ENCODE peak calls at places on chromosomes 2 and 18, in nine cellular contexts. B is GM12891; F is tibial nerve; I is Kasumi-1; H is activated CD4-positive, alpha-beta T cell treated with anti-CD3 and anti-CD28 coated beads, Interleukin-2, amount 50 U/mL, for 1 hour; A is HEK293T; G is stimulated activated CD4-positive, alpha-beta T cell treated with anti-CD3 and anti-CD28 coated beads, Interleukin-1b, Interleukin-23, amount 100 ng/mL, for 24 hours; O is GM13977; D is effector memory CD4-positive, alpha-beta T cell. T is an unnamed sample.

GRCh38 chr2:2673406-2673805 is 342.3 kb upstream of the MYT1L start:
- DNase-seq in F (no peak), I (no peak), A (no peak), D (no peak), G (no peak), H (no peak), B (no peak), O (no peak), T (no peak)

GRCh38 chr2:105906481-105906880 is 161.8 kb downstream of the NCK2 start:
- DNase-seq in H (no peak), I (no peak), B (no peak), F (no peak), G (no peak), A (no peak), D (no peak), O (no peak), T (no peak)

GRCh38 chr2:173555833-173556232 is 201.2 kb downstream of the CDCA7 start:
- DNase-seq in B (no peak), O (no peak), I (no peak), H (no peak), F (no peak), D (no peak), A (no peak), G (no peak), T (no peak)

GRCh38 chr2:109633284-109633961 is 19.3 kb downstream of the SOWAHC start:
- DNase-seq in A (no peak), F (no peak), B (no peak), G (no peak), D (no peak), O (no peak), I (no peak), H (no peak), T (no peak)

GRCh38 chr2:113240915-113241911 is 37.5 kb downstream of the PAX8 start:
- DNase-seq in G (peak; percentile 40), O (no peak), I (peak; percentile 73), D (no peak), F (peak; percentile 60), B (no peak), A (no peak), H (no peak), T (no peak)

GRCh38 chr2:174522553-174522952 is 35.7 kb upstream of the GPR155 start:
- DNase-seq in F (no peak), B (no peak), G (no peak), D (no peak), O (no peak), A (no peak), H (no peak), I (peak; percentile 62), T (no peak)

GRCh38 chr18:60981651-60982050 is 351.6 kb upstream of the CDH20 start:
- DNase-seq in B (no peak), A (no peak), O (no peak), F (no peak), H (no peak), I (no peak), G (no peak), D (no peak), T (no peak)

GRCh38 chr2:69138793-69139510 is 126.0 kb downstream of the ANTXR1 start:
- DNase-seq in D (no peak), I (no peak), G (no peak), F (no peak), A (no peak), O (no peak), B (no peak), H (no peak), T (peak; percentile 65)

GRCh38 chr2:95008311-95008710 is 17.2 kb upstream of the MAL start:
- DNase-seq in D (no peak), F (no peak), I (no peak), A (no peak), O (no peak), H (no peak), G (no peak), B (no peak), T (no peak)

GRCh38 chr18:49608366-49608747 is 46.5 kb downstream of the LIPG start:
- DNase-seq in G (no peak), O (no peak), D (no peak), H (no peak), B (no peak), I (no peak), A (no peak), F (no peak), T (no peak)

T was measured in colonic mucosa.